ENCODE peak calls at places on chromosome 9, in eight cellular contexts. One of them, this sample, is unnamed.

GRCh38 chr9:12819436-12820185 is 44.8 kb downstream of the LURAP1L start:
- DNase-seq in RCC 7860: no peak
- DNase-seq in HuH-7: no peak
- DNase-seq in NCI-H2081: no peak
- DNase-seq in DMS 273 treated with DMSO at 0.1 percent for 48 hours: no peak
- DNase-seq in bronchial epithelial cell: no peak
- DNase-seq in RWPE1: no peak
- DNase-seq in amniotic stem cell: no peak
- DNase-seq in this sample: no peak

GRCh38 chr9:122116040-122116439 is 22.9 kb upstream of the TTLL11 start:
- DNase-seq in amniotic stem cell: no peak
- DNase-seq in bronchial epithelial cell: no peak
- DNase-seq in NCI-H2081: no peak
- DNase-seq in HuH-7: no peak
- DNase-seq in RWPE1: no peak
- DNase-seq in RCC 7860: peak; percentile 10
- DNase-seq in DMS 273 treated with DMSO at 0.1 percent for 48 hours: no peak
- DNase-seq in this sample: no peak

GRCh38 chr9:6829027-6829426 is 71.3 kb downstream of the KDM4C start:
- DNase-seq in bronchial epithelial cell: peak; percentile 60
- DNase-seq in NCI-H2081: no peak
- DNase-seq in RWPE1: no peak
- DNase-seq in DMS 273 treated with DMSO at 0.1 percent for 48 hours: no peak
- DNase-seq in HuH-7: no peak
- DNase-seq in RCC 7860: no peak
- DNase-seq in amniotic stem cell: no peak
- DNase-seq in this sample: no peak

GRCh38 chr9:69674741-69675438 is 2.7 kb upstream of the APBA1 start:
- DNase-seq in HuH-7: no peak
- DNase-seq in RWPE1: peak; percentile 47
- DNase-seq in NCI-H2081: no peak
- DNase-seq in RCC 7860: no peak
- DNase-seq in DMS 273 treated with DMSO at 0.1 percent for 48 hours: peak; percentile 14
- DNase-seq in bronchial epithelial cell: peak; percentile 87
- DNase-seq in amniotic stem cell: peak; percentile 57
- DNase-seq in this sample: no peak

GRCh38 chr9:19577411-19577810 is 168.6 kb downstream of the ACER2 start:
- DNase-seq in bronchial epithelial cell: no peak
- DNase-seq in HuH-7: no peak
- DNase-seq in RCC 7860: no peak
- DNase-seq in RWPE1: no peak
- DNase-seq in amniotic stem cell: no peak
- DNase-seq in DMS 273 treated with DMSO at 0.1 percent for 48 hours: no peak
- DNase-seq in NCI-H2081: no peak
- DNase-seq in this sample: no peak

GRCh38 chr9:79012561-79012960 is 559.2 kb upstream of the TLE4 start:
- DNase-seq in HuH-7: no peak
- DNase-seq in DMS 273 treated with DMSO at 0.1 percent for 48 hours: no peak
- DNase-seq in NCI-H2081: no peak
- DNase-seq in bronchial epithelial cell: peak; percentile 50
- DNase-seq in RCC 7860: peak; percentile 45
- DNase-seq in RWPE1: peak; percentile 20
- DNase-seq in amniotic stem cell: no peak
- DNase-seq in this sample: no peak

GRCh38 chr9:2208465-2208864 is 193.3 kb downstream of the SMARCA2 start:
- DNase-seq in DMS 273 treated with DMSO at 0.1 percent for 48 hours: no peak
- DNase-seq in amniotic stem cell: no peak
- DNase-seq in RCC 7860: no peak
- DNase-seq in RWPE1: no peak
- DNase-seq in HuH-7: no peak
- DNase-seq in bronchial epithelial cell: no peak
- DNase-seq in NCI-H2081: no peak
- DNase-seq in this sample: no peak

GRCh38 chr9:136949239-136949816 is 2.7 kb upstream of the LCN12 start:
- DNase-seq in NCI-H2081: no peak
- DNase-seq in DMS 273 treated with DMSO at 0.1 percent for 48 hours: no peak
- DNase-seq in RWPE1: no peak
- DNase-seq in HuH-7: no peak
- DNase-seq in bronchial epithelial cell: no peak
- DNase-seq in amniotic stem cell: no peak
- DNase-seq in RCC 7860: no peak
- DNase-seq in this sample: no peak

GRCh38 chr9:113715086-113715485 is 161.0 kb upstream of the ZNF618 start:
- DNase-seq in bronchial epithelial cell: peak; percentile 62
- DNase-seq in RWPE1: peak; percentile 32
- DNase-seq in RCC 7860: peak; percentile 53
- DNase-seq in DMS 273 treated with DMSO at 0.1 percent for 48 hours: no peak
- DNase-seq in NCI-H2081: no peak
- DNase-seq in amniotic stem cell: no peak
- DNase-seq in HuH-7: no peak
- DNase-seq in this sample: no peak

GRCh38 chr9:22469928-22470544 is 23.4 kb downstream of the DMRTA1 start:
- DNase-seq in RCC 7860: peak; percentile 13
- DNase-seq in bronchial epithelial cell: peak; percentile 61
- DNase-seq in RWPE1: peak; percentile 50
- DNase-seq in HuH-7: no peak
- DNase-seq in DMS 273 treated with DMSO at 0.1 percent for 48 hours: no peak
- DNase-seq in NCI-H2081: peak; percentile 74
- DNase-seq in amniotic stem cell: no peak
- DNase-seq in this sample: peak; percentile 49

GRCh38 chr9:120869726-120870125 is 7.3 kb downstream of the PHF19 start:
- DNase-seq in NCI-H2081: no peak
- DNase-seq in DMS 273 treated with DMSO at 0.1 percent for 48 hours: no peak
- DNase-seq in bronchial epithelial cell: no peak
- DNase-seq in amniotic stem cell: no peak
- DNase-seq in RCC 7860: no peak
- DNase-seq in RWPE1: no peak
- DNase-seq in HuH-7: no peak
- DNase-seq in this sample: no peak

GRCh38 chr9:111902396-111903147 is 6.0 kb downstream of the UGCG start:
- DNase-seq in RWPE1: no peak
- DNase-seq in bronchial epithelial cell: peak; percentile 72
- DNase-seq in DMS 273 treated with DMSO at 0.1 percent for 48 hours: no peak
- DNase-seq in HuH-7: no peak
- DNase-seq in RCC 7860: no peak
- DNase-seq in amniotic stem cell: no peak
- DNase-seq in NCI-H2081: no peak
- DNase-seq in this sample: no peak

GRCh38 chr9:137076636-137077009 is 694 bp upstream of the UAP1L1 start:
- DNase-seq in NCI-H2081: no peak
- DNase-seq in RCC 7860: no peak
- DNase-seq in bronchial epithelial cell: no peak
- DNase-seq in amniotic stem cell: no peak
- DNase-seq in HuH-7: no peak
- DNase-seq in RWPE1: no peak
- DNase-seq in DMS 273 treated with DMSO at 0.1 percent for 48 hours: no peak
- DNase-seq in this sample: no peak

GRCh38 chr9:116275418-116276295 is 122.1 kb downstream of the PAPPA start:
- DNase-seq in DMS 273 treated with DMSO at 0.1 percent for 48 hours: no peak
- DNase-seq in RCC 7860: peak; percentile 50
- DNase-seq in NCI-H2081: no peak
- DNase-seq in bronchial epithelial cell: no peak
- DNase-seq in amniotic stem cell: no peak
- DNase-seq in HuH-7: peak; percentile 8
- DNase-seq in RWPE1: no peak
- DNase-seq in this sample: no peak

GRCh38 chr9:7368410-7369292 is 430.9 kb downstream of the DMAC1 start:
- DNase-seq in HuH-7: no peak
- DNase-seq in bronchial epithelial cell: peak; percentile 27
- DNase-seq in RWPE1: no peak
- DNase-seq in NCI-H2081: no peak
- DNase-seq in RCC 7860: no peak
- DNase-seq in amniotic stem cell: no peak
- DNase-seq in DMS 273 treated with DMSO at 0.1 percent for 48 hours: no peak
- DNase-seq in this sample: no peak

GRCh38 chr9:826500-827280 is 14.8 kb upstream of the DMRT1 start:
- DNase-seq in HuH-7: no peak
- DNase-seq in DMS 273 treated with DMSO at 0.1 percent for 48 hours: no peak
- DNase-seq in RCC 7860: no peak
- DNase-seq in bronchial epithelial cell: no peak
- DNase-seq in RWPE1: no peak
- DNase-seq in amniotic stem cell: no peak
- DNase-seq in NCI-H2081: no peak
- DNase-seq in this sample: peak; percentile 13

GRCh38 chr9:73577867-73578266 is 426.2 kb downstream of the ANXA1 start:
- DNase-seq in RWPE1: peak; percentile 9
- DNase-seq in bronchial epithelial cell: peak; percentile 49
- DNase-seq in HuH-7: no peak
- DNase-seq in RCC 7860: peak; percentile 27
- DNase-seq in amniotic stem cell: no peak
- DNase-seq in NCI-H2081: no peak
- DNase-seq in DMS 273 treated with DMSO at 0.1 percent for 48 hours: no peak
- DNase-seq in this sample: no peak

GRCh38 chr9:32906213-32906612 is 95.2 kb downstream of the APTX start:
- DNase-seq in DMS 273 treated with DMSO at 0.1 percent for 48 hours: no peak
- DNase-seq in RWPE1: no peak
- DNase-seq in HuH-7: no peak
- DNase-seq in NCI-H2081: no peak
- DNase-seq in bronchial epithelial cell: no peak
- DNase-seq in amniotic stem cell: no peak
- DNase-seq in RCC 7860: no peak
- DNase-seq in this sample: no peak

GRCh38 chr9:109535365-109535764 is 37.3 kb upstream of the PTPN3 start:
- DNase-seq in bronchial epithelial cell: no peak
- DNase-seq in RCC 7860: no peak
- DNase-seq in HuH-7: no peak
- DNase-seq in NCI-H2081: no peak
- DNase-seq in DMS 273 treated with DMSO at 0.1 percent for 48 hours: no peak
- DNase-seq in amniotic stem cell: no peak
- DNase-seq in RWPE1: no peak
- DNase-seq in this sample: no peak

GRCh38 chr9:38707885-38708640 is 11.9 kb downstream of the FAM240B start:
- DNase-seq in bronchial epithelial cell: no peak
- DNase-seq in RWPE1: no peak
- DNase-seq in amniotic stem cell: no peak
- DNase-seq in DMS 273 treated with DMSO at 0.1 percent for 48 hours: no peak
- DNase-seq in RCC 7860: peak; percentile 10
- DNase-seq in NCI-H2081: peak; percentile 15
- DNase-seq in HuH-7: no peak
- DNase-seq in this sample: peak; percentile 27

GRCh38 chr9:89400398-89401116 is 82.3 kb downstream of the SECISBP2 start:
- DNase-seq in bronchial epithelial cell: no peak
- DNase-seq in NCI-H2081: no peak
- DNase-seq in amniotic stem cell: no peak
- DNase-seq in DMS 273 treated with DMSO at 0.1 percent for 48 hours: no peak
- DNase-seq in RWPE1: no peak
- DNase-seq in HuH-7: no peak
- DNase-seq in RCC 7860: no peak
- DNase-seq in this sample: no peak

GRCh38 chr9:34796924-34797323 is 87.0 kb upstream of the CCL21 start:
- DNase-seq in HuH-7: no peak
- DNase-seq in DMS 273 treated with DMSO at 0.1 percent for 48 hours: no peak
- DNase-seq in amniotic stem cell: no peak
- DNase-seq in bronchial epithelial cell: peak; percentile 18
- DNase-seq in NCI-H2081: no peak
- DNase-seq in RCC 7860: no peak
- DNase-seq in RWPE1: no peak
- DNase-seq in this sample: no peak

GRCh38 chr9:79111653-79112052 is 460.1 kb upstream of the TLE4 start:
- DNase-seq in DMS 273 treated with DMSO at 0.1 percent for 48 hours: no peak
- DNase-seq in HuH-7: no peak
- DNase-seq in amniotic stem cell: no peak
- DNase-seq in RCC 7860: no peak
- DNase-seq in bronchial epithelial cell: no peak
- DNase-seq in NCI-H2081: peak; percentile 29
- DNase-seq in RWPE1: no peak
- DNase-seq in this sample: no peak

This sample was measured in SW480.